ENCODE peak calls at places on chromosome 10, in seven cellular contexts. H is AG09319, B is lower lobe of right lung, F is A549, D is heart left ventricle, P is tibial nerve, S is AG04450. X is an unnamed sample.

GRCh38 chr10:12348870-12349627 is at the start of gene CAMK1D:
- DNase-seq in H (peak), B (peak), F (peak), D (peak), P (peak), S (peak), X (no peak)

GRCh38 chr10:75245354-75246001 is 9.7 kb upstream of the COMTD1 start:
- DNase-seq in H (no peak), B (no peak), F (peak), D (no peak), P (no peak), S (no peak), X (no peak)

GRCh38 chr10:120048358-120048757 is 155.8 kb downstream of the SEC23IP start:
- DNase-seq in H (no peak), B (no peak), F (no peak), D (no peak), P (no peak), S (no peak), X (no peak)

GRCh38 chr10:21336476-21337170 is 188.9 kb downstream of the SKIDA1 start:
- DNase-seq in H (peak), B (no peak), F (peak), D (peak), P (no peak), S (peak), X (peak)

GRCh38 chr10:44981172-44982113 is 2.8 kb upstream of the DEPP1 start:
- DNase-seq in H (no peak), B (peak), F (peak), D (no peak), P (no peak), S (peak), X (peak)

GRCh38 chr10:47402681-47403301 is 18.7 kb upstream of the ZNF488 start:
- DNase-seq in H (peak), B (peak), F (peak), D (no peak), P (peak), S (peak), X (peak)

GRCh38 chr10:17075510-17075909 is 54.1 kb downstream of the CUBN start:
- DNase-seq in H (peak), B (no peak), F (peak), D (no peak), P (no peak), S (peak), X (peak)

GRCh38 chr10:111102381-111102973 is 25.6 kb downstream of the ADRA2A start:
- DNase-seq in H (no peak), B (no peak), F (no peak), D (no peak), P (no peak), S (no peak), X (no peak)

GRCh38 chr10:89250814-89251416 is 660 bp downstream of the LIPA start:
- DNase-seq in H (no peak), B (no peak), F (no peak), D (no peak), P (no peak), S (no peak), X (no peak)

GRCh38 chr10:26486985-26487850 is 49.1 kb downstream of the APBB1IP start:
- DNase-seq in H (peak), B (no peak), F (peak), D (no peak), P (no peak), S (peak), X (peak)

GRCh38 chr10:100983868-100984669 is 3.2 kb downstream of the MRPL43 start:
- DNase-seq in H (no peak), B (peak), F (no peak), D (no peak), P (no peak), S (no peak), X (no peak)

GRCh38 chr10:113709221-113709838 is 29.6 kb downstream of the CASP7 start:
- DNase-seq in H (peak), B (no peak), F (peak), D (no peak), P (no peak), S (peak), X (peak)

GRCh38 chr10:88256013-88256680 is 327.0 kb downstream of the RNLS start:
- DNase-seq in H (no peak), B (no peak), F (no peak), D (peak), P (peak), S (no peak), X (no peak)

GRCh38 chr10:28778524-28778923 is 101.2 kb downstream of the BAMBI start:
- DNase-seq in H (no peak), B (no peak), F (peak), D (no peak), P (no peak), S (no peak), X (no peak)

GRCh38 chr10:34658934-34659333 is 156.2 kb downstream of the PARD3 start:
- DNase-seq in H (no peak), B (no peak), F (no peak), D (no peak), P (no peak), S (no peak), X (no peak)

GRCh38 chr10:36676321-36677169 is 448.9 kb upstream of the ANKRD30A start:
- DNase-seq in H (no peak), B (no peak), F (no peak), D (no peak), P (no peak), S (no peak), X (no peak)

GRCh38 chr10:45441791-45442190 is 67.8 kb downstream of the ALOX5 start:
- DNase-seq in H (no peak), B (no peak), F (no peak), D (no peak), P (no peak), S (no peak), X (no peak)

GRCh38 chr10:109205929-109206585 is 717.3 kb downstream of the XPNPEP1 start:
- DNase-seq in H (no peak), B (no peak), F (no peak), D (no peak), P (no peak), S (peak), X (peak)

GRCh38 chr10:70779685-70780369 is 5.3 kb downstream of the TBATA start:
- DNase-seq in H (no peak), B (peak), F (no peak), D (no peak), P (no peak), S (no peak), X (no peak)

GRCh38 chr10:124081547-124082140 is 11.8 kb downstream of the CHST15 start:
- DNase-seq in H (no peak), B (peak), F (no peak), D (no peak), P (no peak), S (no peak), X (no peak)

GRCh38 chr10:116888380-116889055 is 39.2 kb downstream of the ENO4 start:
- DNase-seq in H (peak), B (peak), F (peak), D (no peak), P (no peak), S (peak), X (peak)

GRCh38 chr10:34575882-34576281 is 239.2 kb downstream of the PARD3 start:
- DNase-seq in H (no peak), B (no peak), F (no peak), D (no peak), P (no peak), S (no peak), X (no peak)

GRCh38 chr10:33314788-33315561 is 19.5 kb downstream of the NRP1 start:
- DNase-seq in H (no peak), B (no peak), F (no peak), D (no peak), P (no peak), S (no peak), X (no peak)

GRCh38 chr10:124047427-124048157 is 45.8 kb downstream of the CHST15 start:
- DNase-seq in H (no peak), B (no peak), F (no peak), D (no peak), P (no peak), S (no peak), X (no peak)

GRCh38 chr10:71230656-71231025 is 18.3 kb downstream of the UNC5B start:
- DNase-seq in H (no peak), B (no peak), F (no peak), D (no peak), P (no peak), S (no peak), X (no peak)

GRCh38 chr10:62934258-62934657 is 118.1 kb upstream of the EGR2 start:
- DNase-seq in H (no peak), B (no peak), F (no peak), D (no peak), P (no peak), S (no peak), X (no peak)

GRCh38 chr10:31296754-31297153 is 22.3 kb upstream of the ZEB1 start:
- DNase-seq in H (no peak), B (no peak), F (no peak), D (no peak), P (no peak), S (no peak), X (no peak)

GRCh38 chr10:49382226-49382625 is 13.7 kb downstream of the DRGX start:
- DNase-seq in H (no peak), B (no peak), F (no peak), D (no peak), P (no peak), S (no peak), X (no peak)

GRCh38 chr10:49377256-49377655 is 18.6 kb downstream of the DRGX start:
- DNase-seq in H (no peak), B (no peak), F (no peak), D (no peak), P (no peak), S (no peak), X (no peak)

GRCh38 chr10:49381111-49381900 is 14.6 kb downstream of the DRGX start:
- DNase-seq in H (no peak), B (no peak), F (no peak), D (no peak), P (no peak), S (no peak), X (no peak)

GRCh38 chr10:49382826-49383225 is 13.1 kb downstream of the DRGX start:
- DNase-seq in H (no peak), B (no peak), F (no peak), D (no peak), P (no peak), S (no peak), X (no peak)

GRCh38 chr10:49379596-49380410 is 16.1 kb downstream of the DRGX start:
- DNase-seq in H (no peak), B (no peak), F (peak), D (no peak), P (no peak), S (no peak), X (no peak)
- TF ChIP-seq CTCF in H (no peak), B (no peak), F (no peak), D (peak), P (no peak), S (peak), X (peak)

GRCh38 chr10:60139798-60140566 is 233.6 kb upstream of the CCDC6 start:
- DNase-seq in H (peak), B (no peak), F (peak), D (no peak), P (no peak), S (peak), X (no peak)

GRCh38 chr10:60141916-60142559 is 235.7 kb upstream of the CCDC6 start:
- DNase-seq in H (no peak), B (no peak), F (no peak), D (no peak), P (no peak), S (no peak), X (no peak)

GRCh38 chr10:60142736-60143135 is 236.4 kb upstream of the CCDC6 start:
- DNase-seq in H (no peak), B (no peak), F (no peak), D (no peak), P (no peak), S (no peak), X (no peak)

GRCh38 chr10:60139290-60139689 is 232.9 kb upstream of the CCDC6 start:
- DNase-seq in H (no peak), B (no peak), F (no peak), D (no peak), P (no peak), S (no peak), X (no peak)

GRCh38 chr10:60140681-60141632 is 234.6 kb upstream of the CCDC6 start:
- DNase-seq in H (no peak), B (no peak), F (peak), D (no peak), P (no peak), S (no peak), X (no peak)
- TF ChIP-seq CTCF in H (no peak), B (no peak), F (no peak), D (no peak), P (no peak), S (no peak), X (no peak)

GRCh38 chr10:125144693-125145623 is 15.4 kb downstream of the CTBP2 start:
- DNase-seq in H (no peak), B (peak), F (peak), D (no peak), P (no peak), S (no peak), X (no peak)
- TF ChIP-seq CTCF in H (peak), B (peak), F (peak), D (peak), P (peak), S (peak), X (peak)

DNA sequence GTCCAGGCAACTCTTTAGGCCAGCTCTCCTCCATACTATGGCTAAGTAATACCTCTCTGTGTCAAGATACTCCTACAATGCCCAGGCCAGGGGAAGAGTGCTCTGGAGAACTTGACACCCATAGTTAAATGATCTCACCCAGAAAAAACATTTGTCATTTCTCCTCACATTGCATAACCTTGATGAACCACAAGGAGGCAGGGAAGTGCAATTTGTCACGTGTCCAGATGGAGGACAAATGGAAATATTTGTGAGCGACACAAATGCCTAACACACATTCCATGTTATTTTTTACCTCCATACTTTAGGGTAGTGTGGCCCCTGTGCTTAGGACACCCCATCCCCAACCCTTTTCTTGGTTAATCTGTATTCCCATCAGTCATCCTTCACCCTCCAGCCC is 78.3 kb downstream of the HTR7 start:
- DNase-seq in H (no peak), B (no peak), F (peak), D (no peak), P (no peak), S (no peak), X (no peak)
- TF ChIP-seq CTCF in H (no peak), B (peak), F (no peak), D (no peak), P (no peak), S (peak), X (no peak)

DNA sequence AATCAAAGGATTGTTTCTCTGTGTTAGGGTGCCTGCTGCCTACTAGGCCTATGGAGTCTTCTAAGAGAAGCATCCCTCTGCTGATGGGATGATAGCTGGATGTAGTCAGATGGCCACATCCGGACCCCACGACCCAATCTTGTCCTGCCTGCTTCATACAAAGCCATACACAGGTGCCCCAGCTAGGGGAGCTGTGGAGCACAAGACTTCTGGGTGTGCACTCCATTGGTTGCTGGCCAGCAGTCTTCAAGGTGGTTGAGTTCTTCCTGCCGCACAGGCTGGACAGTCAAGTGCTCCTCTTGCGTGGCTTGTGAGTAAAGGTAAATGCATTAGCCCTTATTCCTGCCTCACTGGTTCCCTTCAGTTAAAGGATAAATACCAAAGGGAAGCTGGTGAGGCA is 120.2 kb downstream of the TEX36 start:
- DNase-seq in H (no peak), B (no peak), F (peak), D (no peak), P (no peak), S (no peak), X (no peak)
- TF ChIP-seq CTCF in H (no peak), B (no peak), F (no peak), D (no peak), P (no peak), S (no peak), X (peak)

DNA sequence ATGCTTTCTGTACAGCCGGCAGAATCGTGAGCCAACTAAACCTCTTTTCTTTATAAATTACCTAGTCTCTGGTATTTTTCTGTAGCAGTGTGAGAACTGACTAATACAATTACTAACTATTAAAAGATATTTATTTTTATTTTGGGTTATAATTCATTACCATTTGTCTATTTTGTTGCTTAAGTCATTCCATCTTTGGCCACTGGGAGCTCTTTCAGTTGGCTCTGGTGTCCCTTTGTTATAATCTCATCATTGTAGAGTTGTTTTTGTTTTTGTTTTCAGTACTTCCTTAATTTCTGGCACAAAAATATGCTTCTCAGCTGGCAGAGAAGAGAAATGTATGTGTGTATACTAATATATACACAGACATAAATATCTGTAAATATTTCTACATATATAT is 807.9 kb upstream of the MBL2 start:
- DNase-seq in H (no peak), B (no peak), F (no peak), D (no peak), P (no peak), S (no peak), X (no peak)
- TF ChIP-seq CTCF in H (no peak), B (no peak), F (no peak), D (peak), P (no peak), S (no peak), X (no peak)

GRCh38 chr10:127982601-127983000 is 75.7 kb downstream of the PTPRE start:
- DNase-seq in H (no peak), B (no peak), F (no peak), D (no peak), P (no peak), S (no peak), X (no peak)

GRCh38 chr10:127979566-127979965 is 72.7 kb downstream of the PTPRE start:
- DNase-seq in H (no peak), B (no peak), F (no peak), D (no peak), P (no peak), S (no peak), X (no peak)

GRCh38 chr10:127979017-127979416 is 72.1 kb downstream of the PTPRE start:
- DNase-seq in H (no peak), B (no peak), F (no peak), D (no peak), P (no peak), S (no peak), X (no peak)

GRCh38 chr10:127978481-127978880 is 71.6 kb downstream of the PTPRE start:
- DNase-seq in H (no peak), B (no peak), F (no peak), D (no peak), P (no peak), S (no peak), X (no peak)

GRCh38 chr10:127980898-127981297 is 74.0 kb downstream of the PTPRE start:
- DNase-seq in H (no peak), B (no peak), F (no peak), D (no peak), P (no peak), S (no peak), X (no peak)
- TF ChIP-seq CTCF in H (no peak), B (no peak), F (no peak), D (no peak), P (no peak), S (no peak), X (no peak)

GRCh38 chr10:15224948-15225347 is 56.5 kb upstream of the NMT2 start:
- DNase-seq in H (no peak), B (no peak), F (no peak), D (no peak), P (no peak), S (no peak), X (no peak)
- TF ChIP-seq CTCF in H (no peak), B (no peak), F (no peak), D (no peak), P (no peak), S (no peak), X (no peak)

GRCh38 chr10:98745645-98746044 is 298.9 kb upstream of the HPS1 start:
- DNase-seq in H (no peak), B (no peak), F (no peak), D (no peak), P (no peak), S (no peak), X (no peak)

DNA sequence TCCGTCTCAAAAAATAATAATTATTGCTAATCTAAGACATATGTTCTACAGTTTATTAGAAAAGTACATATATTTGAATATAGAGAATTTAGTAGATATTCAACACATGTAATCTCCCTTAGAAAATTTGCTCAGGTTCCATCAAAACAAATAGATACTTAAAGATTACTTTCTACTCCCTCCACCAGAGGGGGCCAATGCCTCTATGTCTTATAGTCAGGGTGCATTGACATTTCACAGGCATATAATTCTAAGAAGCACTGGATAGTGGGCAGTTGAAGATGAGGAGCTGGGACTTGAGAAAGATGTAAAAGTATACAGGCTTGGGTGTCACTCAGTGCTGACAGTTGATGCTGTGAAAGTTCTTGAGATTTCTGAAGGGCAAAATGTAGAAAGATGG is 301.6 kb upstream of the HPS1 start:
- DNase-seq in H (no peak), B (no peak), F (peak), D (no peak), P (no peak), S (peak), X (peak)
- TF ChIP-seq CTCF in H (peak), B (no peak), F (no peak), D (no peak), P (no peak), S (peak), X (peak)

X was measured in kidney epithelial cell.